ENCODE peak calls at places on chromosome 14, in seven cellular contexts. M is cardiac muscle cell, G is epithelial cell of esophagus, D is endothelial cell of umbilical vein, Z is body of pancreas, F is WERI-Rb-1, T is cardiac fibroblast. R is an unnamed sample.

GRCh38 chr14:28571636-28572035 is 195.0 kb upstream of the FOXG1 start:
- DNase-seq in M (no peak), G (peak), D (no peak), Z (no peak), F (no peak), T (no peak), R (no peak)

GRCh38 chr14:31829256-31829923 is 247.7 kb upstream of the ARHGAP5 start:
- DNase-seq in M (peak), G (peak), D (no peak), Z (no peak), F (no peak), T (peak), R (no peak)

GRCh38 chr14:52692248-52692962 is 3.0 kb downstream of the ERO1A start:
- DNase-seq in M (peak), G (peak), D (no peak), Z (no peak), F (no peak), T (peak), R (no peak)

GRCh38 chr14:38404100-38404541 is 148.2 kb upstream of the CLEC14A start:
- DNase-seq in M (peak), G (no peak), D (peak), Z (no peak), F (no peak), T (peak), R (no peak)

GRCh38 chr14:76977793-76978730 is 50.4 kb downstream of the IRF2BPL start:
- DNase-seq in M (peak), G (peak), D (no peak), Z (no peak), F (no peak), T (peak), R (no peak)

GRCh38 chr14:105248368-105249174 is at the start of gene BTBD6:
- DNase-seq in M (peak), G (peak), D (peak), Z (peak), F (peak), T (peak), R (peak)

GRCh38 chr14:55383039-55383438 is 28.6 kb downstream of the ATG14 start:
- DNase-seq in M (no peak), G (no peak), D (no peak), Z (no peak), F (no peak), T (no peak), R (no peak)

GRCh38 chr14:75835156-75836141 is 146.3 kb downstream of the TGFB3 start:
- DNase-seq in M (no peak), G (no peak), D (no peak), Z (no peak), F (no peak), T (no peak), R (no peak)

GRCh38 chr14:83575301-83575700 is 1954.6 kb upstream of the FLRT2 start:
- DNase-seq in M (no peak), G (no peak), D (no peak), Z (no peak), F (no peak), T (no peak), R (no peak)

GRCh38 chr14:78135450-78135891 is 34.7 kb upstream of the NRXN3 start:
- DNase-seq in M (no peak), G (peak), D (no peak), Z (no peak), F (no peak), T (no peak), R (no peak)
- H3K4me3 ChIP-seq in M (no peak), G (no peak), D (no peak), Z (no peak), F (no peak), T (no peak), R (no peak)

DNA sequence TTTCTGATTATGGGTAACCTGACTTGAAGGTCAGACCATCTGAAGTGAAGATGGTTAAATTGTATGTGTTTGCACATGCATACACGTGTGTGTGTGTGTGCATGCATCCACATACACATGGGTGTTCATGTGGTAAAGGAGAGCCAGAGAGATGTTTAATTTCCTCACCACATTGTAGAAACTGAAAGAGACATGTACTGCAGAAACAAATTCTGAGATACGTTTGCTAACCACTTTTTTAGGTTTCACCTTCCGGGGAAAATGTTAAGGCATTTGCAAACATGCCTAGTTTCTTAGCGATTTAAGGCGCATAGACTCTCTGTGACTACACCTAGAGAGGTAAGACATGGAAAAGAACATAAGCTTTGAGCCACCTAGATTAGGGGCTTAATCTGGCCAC is 362.9 kb downstream of the RAD51B start:
- DNase-seq in M (no peak), G (no peak), D (no peak), Z (no peak), F (no peak), T (no peak), R (no peak)
- TF ChIP-seq CTCF in M (no peak), G (no peak), D (no peak), Z (no peak), F (no peak), T (no peak), R (no peak)

GRCh38 chr14:59425322-59425945 is 39.7 kb downstream of the GPR135 start:
- DNase-seq in M (peak), G (no peak), D (no peak), Z (no peak), F (no peak), T (peak), R (no peak)

GRCh38 chr14:59429798-59430197 is 35.4 kb downstream of the GPR135 start:
- DNase-seq in M (no peak), G (no peak), D (no peak), Z (no peak), F (no peak), T (peak), R (no peak)

GRCh38 chr14:59424707-59425106 is 40.5 kb downstream of the GPR135 start:
- DNase-seq in M (peak), G (no peak), D (no peak), Z (no peak), F (no peak), T (peak), R (no peak)

GRCh38 chr14:59427653-59428578 is 37.3 kb downstream of the GPR135 start:
- DNase-seq in M (peak), G (no peak), D (no peak), Z (no peak), F (no peak), T (peak), R (no peak)

DNA sequence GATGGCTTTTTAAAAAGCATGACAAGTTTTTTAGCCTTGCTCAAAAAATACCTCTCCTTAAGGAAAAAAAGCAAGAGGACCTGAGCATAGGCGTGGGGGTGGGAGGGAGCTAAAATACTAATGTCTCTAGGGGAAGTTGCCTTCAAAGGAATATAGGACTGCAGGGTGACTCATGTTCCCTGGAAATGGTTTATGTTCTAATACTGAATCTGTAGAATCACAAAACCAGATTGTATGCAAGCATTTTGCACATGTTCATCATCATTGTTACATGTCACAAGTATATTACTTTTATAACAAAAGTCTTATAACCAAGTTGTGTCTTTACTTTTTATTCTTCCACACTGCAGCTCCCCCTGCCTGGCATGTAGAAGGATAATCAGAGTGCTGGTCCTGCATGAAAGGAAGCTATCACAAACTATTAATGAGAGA is 36.6 kb downstream of the GPR135 start:
- DNase-seq in M (peak), G (no peak), D (peak), Z (no peak), F (no peak), T (peak), R (no peak)
- H3K4me3 ChIP-seq in M (no peak), G (no peak), D (no peak), Z (no peak), F (no peak), T (no peak), R (no peak)

GRCh38 chr14:87065366-87065765 is 927.6 kb downstream of the GALC start:
- DNase-seq in M (no peak), G (no peak), D (no peak), Z (no peak), F (no peak), T (no peak), R (no peak)

GRCh38 chr14:87067597-87067996 is 925.4 kb downstream of the GALC start:
- DNase-seq in M (no peak), G (no peak), D (no peak), Z (no peak), F (peak), T (no peak), R (no peak)

GRCh38 chr14:87067061-87067460 is 925.9 kb downstream of the GALC start:
- DNase-seq in M (no peak), G (no peak), D (no peak), Z (no peak), F (peak), T (no peak), R (no peak)

GRCh38 chr14:87063181-87063580 is 929.8 kb downstream of the GALC start:
- DNase-seq in M (no peak), G (peak), D (no peak), Z (no peak), F (no peak), T (no peak), R (no peak)

DNA sequence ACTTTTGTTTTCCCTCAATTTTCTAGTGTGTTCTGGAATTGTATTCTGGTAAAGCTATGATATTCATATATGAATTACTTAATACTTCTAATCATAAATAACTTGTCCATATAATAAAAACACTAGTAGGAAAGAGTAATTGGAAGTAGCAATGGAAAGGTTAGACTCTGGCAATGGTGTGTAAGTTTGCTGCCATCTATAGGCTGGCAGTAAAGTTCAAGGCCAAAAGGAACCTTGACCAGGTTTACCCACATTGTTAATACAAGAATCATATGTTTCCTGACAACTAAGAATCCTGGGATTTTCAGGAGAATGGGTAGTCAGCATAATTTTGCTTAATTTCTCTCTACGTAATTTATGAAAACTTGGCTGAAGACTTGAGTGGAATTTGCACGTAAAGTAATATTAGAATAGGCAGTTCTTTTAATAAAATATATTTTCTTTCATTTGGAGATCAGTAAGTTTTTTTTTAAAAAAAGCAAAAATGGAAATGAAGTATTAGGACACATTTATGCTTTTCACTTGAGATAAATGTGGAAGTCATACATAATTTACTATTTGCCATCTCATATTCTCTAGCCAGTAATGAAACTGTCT is 926.7 kb downstream of the GALC start:
- DNase-seq in M (peak), G (peak), D (no peak), Z (no peak), F (peak), T (peak), R (no peak)
- TF ChIP-seq CTCF in M (peak), G (peak), D (no peak), Z (peak), F (peak), T (no peak), R (peak)

GRCh38 chr14:100569734-100570251 is 17.4 kb downstream of the BEGAIN start:
- DNase-seq in M (no peak), G (no peak), D (no peak), Z (no peak), F (no peak), T (no peak), R (no peak)

GRCh38 chr14:100568164-100568997 is 18.8 kb downstream of the BEGAIN start:
- DNase-seq in M (no peak), G (no peak), D (no peak), Z (peak), F (no peak), T (no peak), R (no peak)

GRCh38 chr14:100570726-100571454 is 16.3 kb downstream of the BEGAIN start:
- DNase-seq in M (no peak), G (no peak), D (no peak), Z (no peak), F (no peak), T (no peak), R (no peak)

GRCh38 chr14:100567877-100568163 is 19.4 kb downstream of the BEGAIN start:
- DNase-seq in M (no peak), G (no peak), D (no peak), Z (no peak), F (no peak), T (no peak), R (no peak)

GRCh38 chr14:100568998-100569733 is 18.1 kb downstream of the BEGAIN start:
- DNase-seq in M (no peak), G (no peak), D (no peak), Z (peak), F (no peak), T (no peak), R (no peak)
- H3K4me3 ChIP-seq in M (peak), G (no peak), D (no peak), Z (no peak), F (peak), T (no peak), R (no peak)

GRCh38 chr14:57189070-57189469 is 79.6 kb downstream of the EXOC5 start:
- DNase-seq in M (peak), G (peak), D (no peak), Z (no peak), F (peak), T (peak), R (peak)
- TF ChIP-seq CTCF in M (peak), G (peak), D (no peak), Z (no peak), F (peak), T (peak), R (peak)

GRCh38 chr14:79331820-79332219 is 879.5 kb downstream of the DIO2 start:
- DNase-seq in M (no peak), G (no peak), D (no peak), Z (no peak), F (no peak), T (no peak), R (no peak)

GRCh38 chr14:79328863-79329262 is 882.4 kb downstream of the DIO2 start:
- DNase-seq in M (no peak), G (no peak), D (no peak), Z (no peak), F (no peak), T (no peak), R (no peak)

GRCh38 chr14:79334272-79334671 is 877.0 kb downstream of the DIO2 start:
- DNase-seq in M (no peak), G (no peak), D (no peak), Z (no peak), F (no peak), T (no peak), R (no peak)

GRCh38 chr14:79333198-79333546 is 878.1 kb downstream of the DIO2 start:
- DNase-seq in M (no peak), G (peak), D (no peak), Z (no peak), F (no peak), T (no peak), R (no peak)

DNA sequence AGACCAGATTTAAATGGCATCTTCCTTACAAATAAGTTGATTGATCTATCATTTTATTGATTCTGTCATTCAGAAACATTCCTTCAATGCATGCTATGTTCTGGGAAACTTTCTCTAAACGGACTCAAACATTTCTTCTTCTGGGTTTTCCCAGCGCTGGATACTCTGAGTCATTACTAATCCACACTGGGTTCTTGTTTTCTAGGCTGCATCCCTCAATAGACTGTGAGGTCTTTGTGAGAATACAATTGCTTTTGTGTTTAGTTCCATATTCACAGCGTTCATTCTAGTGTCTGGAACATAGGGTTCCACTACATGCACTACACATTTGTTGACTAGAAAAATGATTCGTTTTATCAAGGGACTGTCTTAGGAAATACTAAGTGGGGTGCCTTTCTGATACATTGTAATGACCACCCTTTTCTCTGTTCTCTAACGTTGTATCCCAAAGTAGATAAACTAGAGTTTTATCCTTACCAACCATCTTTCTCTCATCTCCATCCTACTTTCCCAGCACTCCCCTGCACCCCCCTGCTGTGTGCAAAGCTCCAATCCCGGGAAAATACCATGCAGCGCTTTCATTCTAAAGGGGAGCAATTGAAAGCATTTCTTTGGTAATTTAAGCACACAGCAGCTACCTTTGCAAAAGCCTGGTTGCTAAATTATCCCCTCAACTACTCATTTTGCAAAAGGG is 878.7 kb downstream of the DIO2 start:
- DNase-seq in M (no peak), G (no peak), D (no peak), Z (no peak), F (no peak), T (no peak), R (no peak)
- H3K4me3 ChIP-seq in M (no peak), G (no peak), D (no peak), Z (no peak), F (no peak), T (no peak), R (no peak)

DNA sequence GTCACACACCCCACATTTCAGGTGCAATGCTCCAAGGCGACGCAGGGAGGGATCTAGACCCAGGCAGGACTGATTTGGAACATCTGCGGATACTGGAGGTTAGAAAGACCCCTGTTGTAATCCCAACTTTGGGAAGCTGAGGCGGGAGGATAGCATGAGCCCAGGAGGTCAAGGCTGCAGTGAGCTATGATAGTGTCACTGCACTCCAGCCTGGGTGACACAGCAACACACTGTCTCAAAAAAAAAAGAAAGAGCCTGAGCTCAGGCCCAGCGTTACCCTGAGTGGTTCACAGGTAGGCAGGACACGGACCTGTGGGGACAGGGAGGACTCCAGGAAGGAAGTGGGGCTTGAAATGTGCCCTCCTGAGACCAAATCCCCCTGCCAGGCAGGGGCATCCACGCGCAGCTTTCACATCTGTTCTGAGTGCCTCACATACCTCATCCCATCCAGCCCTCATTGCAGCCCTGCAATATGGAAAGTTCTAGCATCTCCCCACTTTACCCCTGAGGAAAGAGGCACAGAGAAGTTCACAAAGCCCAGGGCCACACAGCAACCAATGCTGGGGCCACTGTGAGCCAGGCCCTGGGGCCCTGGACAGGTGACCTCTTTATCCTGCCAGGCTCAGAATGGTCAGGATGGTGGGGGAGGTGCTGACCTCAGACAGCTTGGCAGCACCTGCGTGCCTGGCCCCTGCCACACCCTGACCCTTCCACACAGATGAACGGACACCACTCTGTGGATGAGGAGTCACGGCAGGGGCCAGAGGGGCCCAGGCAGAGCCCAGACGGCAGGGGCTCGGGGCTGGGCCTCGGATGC is 34.1 kb downstream of the CCDC85C start:
- DNase-seq in M (no peak), G (no peak), D (no peak), Z (no peak), F (no peak), T (no peak), R (no peak)
- TF ChIP-seq CTCF in M (no peak), G (no peak), D (no peak), Z (no peak), F (no peak), T (no peak), R (no peak)

R was measured in LNCaP clone FGC.